ENCODE peak calls at places on chromosomes 16 and 17, in four cellular contexts. P, W, S and C are unnamed samples.

GRCh38 chr17:2179615-2180295 is 123.8 kb downstream of the SMG6 start:
- DNase-seq in P (no peak), W (no peak), S (no peak), C (no peak)

GRCh38 chr17:61260061-61260797 is 139.4 kb upstream of the TBX2 start:
- DNase-seq in P (no peak), W (no peak), S (no peak), C (no peak)

GRCh38 chr16:56608876-56609462 is 585 bp downstream of the MT2A start:
- DNase-seq in P (no peak), W (no peak), S (no peak), C (no peak)

GRCh38 chr16:66544358-66544757 is 5.6 kb downstream of the TK2 start:
- DNase-seq in P (no peak), W (no peak), S (no peak), C (no peak)

GRCh38 chr17:12078791-12079190 is 58.1 kb downstream of the MAP2K4 start:
- DNase-seq in P (no peak), W (no peak), S (no peak), C (no peak)

GRCh38 chr17:80861892-80862291 is 129.7 kb upstream of the CHMP6 start:
- DNase-seq in P (no peak), W (no peak), S (no peak), C (no peak)

GRCh38 chr17:20095366-20096080 is 86.4 kb downstream of the SPECC1 start:
- DNase-seq in P (peak; percentile 38), W (no peak), S (peak; percentile 43), C (peak; percentile 54)

GRCh38 chr17:31917065-31917529 is 15.6 kb upstream of the UTP6 start:
- DNase-seq in P (no peak), W (no peak), S (no peak), C (no peak)

GRCh38 chr16:31132303-31132978 is 3.1 kb downstream of the PRSS8 start:
- DNase-seq in P (no peak), W (no peak), S (no peak), C (no peak)

GRCh38 chr16:1026057-1026783 is 44.6 kb downstream of the SOX8 start:
- DNase-seq in P (no peak), W (no peak), S (no peak), C (no peak)

GRCh38 chr17:73096866-73097265 is 4.4 kb upstream of the SLC39A11 start:
- DNase-seq in P (no peak), W (no peak), S (no peak), C (no peak)

GRCh38 chr17:46736100-46736499 is 82.4 kb downstream of the WNT3 start:
- DNase-seq in P (no peak), W (peak; percentile 3), S (no peak), C (no peak)

GRCh38 chr17:29004081-29004692 is 1.6 kb downstream of the SEZ6 start:
- DNase-seq in P (no peak), W (no peak), S (no peak), C (peak; percentile 50)

GRCh38 chr16:57608462-57609113 is 19.8 kb upstream of the ADGRG1 start:
- DNase-seq in P (no peak), W (no peak), S (no peak), C (no peak)

GRCh38 chr17:42438600-42439567 is 15.8 kb upstream of the CAVIN1 start:
- DNase-seq in P (peak; percentile 52), W (no peak), S (peak; percentile 39), C (peak; percentile 50)

GRCh38 chr17:47604268-47604927 is 45.3 kb upstream of the KPNB1 start:
- DNase-seq in P (no peak), W (no peak), S (no peak), C (no peak)

GRCh38 chr17:29019475-29020181 is 13.8 kb upstream of the SEZ6 start:
- DNase-seq in P (no peak), W (no peak), S (no peak), C (peak; percentile 72)

GRCh38 chr17:42878123-42878880 is 22.3 kb upstream of the G6PC1 start:
- DNase-seq in P (no peak), W (no peak), S (peak; percentile 59), C (peak; percentile 89)

GRCh38 chr16:14069818-14070217 is 1.3 kb upstream of the MRTFB start:
- DNase-seq in P (no peak), W (no peak), S (no peak), C (no peak)

GRCh38 chr17:32536736-32537646 is 50.2 kb downstream of the CDK5R1 start:
- DNase-seq in P (peak; percentile 44), W (no peak), S (no peak), C (no peak)

GRCh38 chr17:69466451-69466850 is 52.0 kb downstream of the MAP2K6 start:
- DNase-seq in P (no peak), W (no peak), S (no peak), C (no peak)

GRCh38 chr17:21034350-21035235 is 8.2 kb downstream of the USP22 start:
- DNase-seq in P (peak; percentile 25), W (peak; percentile 38), S (no peak), C (no peak)

GRCh38 chr16:19331794-19332193 is 46.3 kb downstream of the CLEC19A start:
- DNase-seq in P (peak; percentile 23), W (no peak), S (no peak), C (no peak)

GRCh38 chr17:352421-353212 is at the start of gene RPH3AL:
- DNase-seq in P (no peak), W (no peak), S (peak; percentile 92), C (no peak)

GRCh38 chr17:42695500-42695899 is 13.2 kb downstream of the CNTNAP1 start:
- DNase-seq in P (no peak), W (no peak), S (no peak), C (no peak)

GRCh38 chr16:68361485-68361884 is 50.7 kb downstream of the PRMT7 start:
- DNase-seq in P (no peak), W (no peak), S (no peak), C (no peak)

GRCh38 chr16:5377280-5377898 is 279.8 kb upstream of the EEF2KMT start:
- DNase-seq in P (no peak), W (no peak), S (no peak), C (no peak)

GRCh38 chr17:75645501-75645888 is 12.3 kb downstream of the SMIM5 start:
- DNase-seq in P (no peak), W (no peak), S (no peak), C (no peak)

GRCh38 chr16:22683258-22683657 is 130.7 kb upstream of the HS3ST2 start:
- DNase-seq in P (no peak), W (no peak), S (no peak), C (no peak)

GRCh38 chr16:50267151-50267631 is 840 bp downstream of the ADCY7 start:
- DNase-seq in P (no peak), W (no peak), S (no peak), C (no peak)

GRCh38 chr17:1488826-1489275 is 3.6 kb downstream of the MYO1C start:
- DNase-seq in P (no peak), W (no peak), S (no peak), C (no peak)

GRCh38 chr16:15811778-15812750 is 44.8 kb downstream of the MYH11 start:
- DNase-seq in P (no peak), W (no peak), S (no peak), C (no peak)
- TF ChIP-seq ETV6 in P (no peak), W (no peak), S (no peak), C (no peak)

GRCh38 chr16:84582958-84583516 is 34.8 kb downstream of the COTL1 start:
- DNase-seq in P (no peak), W (no peak), S (no peak), C (no peak)
- TF ChIP-seq ETV6 in P (no peak), W (no peak), S (no peak), C (no peak)

DNA sequence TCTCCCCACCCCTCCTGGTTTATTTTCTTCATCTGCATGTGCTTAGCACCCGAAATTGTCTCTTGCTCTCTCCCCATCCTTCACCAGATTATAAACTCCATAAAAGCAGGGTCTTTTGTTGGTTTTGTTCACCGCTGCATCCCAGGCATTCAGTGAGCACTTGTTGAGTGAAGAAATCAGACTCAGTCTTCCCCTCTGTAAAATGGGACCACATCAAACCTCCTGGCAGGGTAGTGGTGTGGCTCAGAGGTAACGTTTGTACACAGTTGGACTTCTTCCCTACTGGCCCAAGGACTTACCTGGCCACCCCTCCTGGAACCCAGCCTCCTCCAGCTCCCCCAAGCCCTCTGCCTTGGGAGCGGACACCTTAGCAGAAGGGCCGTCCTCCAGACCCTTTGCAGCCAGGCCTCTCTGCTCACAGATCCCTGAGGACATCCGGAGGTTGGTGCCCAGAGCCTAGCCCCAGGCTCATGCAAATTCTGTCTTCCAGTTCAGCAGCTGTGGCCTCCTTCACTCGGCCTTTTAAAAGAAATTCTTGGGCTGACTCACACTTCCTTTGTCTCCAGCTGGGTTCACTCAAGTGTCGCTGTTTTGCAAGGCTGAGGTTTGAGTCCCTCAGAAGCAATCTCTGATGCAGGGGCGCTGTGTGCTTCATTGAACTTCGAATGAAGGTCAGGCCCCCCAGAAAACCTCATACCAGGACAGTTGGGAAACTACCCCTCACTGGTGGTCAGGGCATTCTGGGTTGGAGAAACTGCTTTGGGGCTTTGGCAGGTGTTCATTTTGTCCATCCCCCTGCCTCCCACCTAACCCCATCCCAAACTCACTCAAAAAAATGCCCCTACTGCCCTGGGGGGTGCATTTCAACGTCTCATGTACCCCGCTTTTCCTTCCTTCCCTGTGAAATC is 16.8 kb upstream of the RMI2 start:
- DNase-seq in P (no peak), W (peak; percentile 95), S (no peak), C (peak; percentile 79)
- TF ChIP-seq ETV6 in P (no peak), W (peak; percentile 88), S (no peak), C (peak; percentile 75)

DNA sequence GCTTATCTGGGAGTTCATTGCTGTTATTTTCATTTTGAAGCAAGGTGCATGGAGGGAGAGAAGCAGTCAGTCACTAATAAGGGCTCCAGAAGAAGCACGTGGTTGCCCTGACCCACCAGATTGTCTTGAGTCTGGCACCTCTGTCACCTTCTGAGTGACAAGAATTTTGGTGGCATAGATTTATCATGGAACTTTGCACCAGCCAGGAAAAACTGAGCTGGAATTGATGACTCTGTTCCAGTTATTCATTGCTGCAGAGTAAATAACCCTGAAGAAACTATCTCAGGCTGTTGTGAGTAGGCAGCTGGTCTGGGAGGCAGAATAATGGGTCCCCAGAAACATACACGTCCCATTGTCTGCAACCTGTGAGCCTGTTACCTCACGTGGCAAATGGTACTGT is 44.8 kb downstream of the HSD17B2 start:
- DNase-seq in P (no peak), W (no peak), S (no peak), C (no peak)
- TF ChIP-seq ETV6 in P (no peak), W (no peak), S (no peak), C (no peak)

DNA sequence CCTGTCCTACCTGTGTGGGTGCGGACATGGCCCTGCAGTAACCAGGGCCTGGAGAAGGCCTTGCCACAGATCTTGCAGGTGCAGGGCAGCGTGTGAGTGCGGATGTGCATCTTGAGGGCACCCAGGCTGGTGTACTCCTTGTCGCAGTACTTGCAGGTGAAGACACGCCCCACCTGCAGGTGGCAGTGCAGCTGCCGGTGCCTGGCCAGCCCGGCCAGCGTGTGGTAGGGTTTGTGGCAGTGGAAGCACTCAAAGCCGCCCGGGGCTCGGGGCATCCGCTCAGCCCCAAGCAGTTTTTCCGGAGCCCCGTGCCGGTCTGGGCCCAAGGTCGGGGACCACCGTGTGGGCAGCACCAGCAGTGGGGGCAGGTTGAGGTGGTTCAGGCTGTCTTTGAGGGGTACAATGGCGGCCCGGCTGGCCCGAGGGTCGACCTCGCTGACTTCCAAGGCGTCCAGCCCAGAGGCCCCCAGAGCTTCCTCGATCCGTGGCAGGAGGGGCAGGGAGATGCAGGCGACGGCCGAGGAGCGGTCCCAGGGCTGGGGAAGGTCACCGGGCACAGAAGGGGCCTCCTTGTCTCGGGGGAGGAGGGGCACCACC is 5.1 kb downstream of the SNAI3 start:
- DNase-seq in P (peak; percentile 72), W (no peak), S (peak; percentile 60), C (peak; percentile 79)
- TF ChIP-seq ETV6 in P (no peak), W (no peak), S (no peak), C (no peak)